ENCODE peak calls at places on chromosomes 16 and 17, in five cellular contexts. G, Y, P, F and C are unnamed samples.

GRCh38 chr16:72783716-72784320 is 264.1 kb downstream of the ZFHX3 start:
- DNase-seq in G (no peak), Y (no peak), P (no peak), F (peak; percentile 20), C (no peak)

GRCh38 chr16:87968541-87968940 is 17.3 kb downstream of the BANP start:
- DNase-seq in G (peak; percentile 69), Y (no peak), P (no peak), F (peak; percentile 47), C (no peak)

GRCh38 chr17:60902399-60902798 is 224.7 kb downstream of the BCAS3 start:
- DNase-seq in G (no peak), Y (no peak), P (no peak), F (no peak), C (no peak)

GRCh38 chr17:76007850-76008165 is 7.2 kb downstream of the CDK3 start:
- DNase-seq in G (no peak), Y (no peak), P (no peak), F (no peak), C (no peak)

GRCh38 chr17:64992325-64992802 is 64.2 kb downstream of the GNA13 start:
- DNase-seq in G (peak; percentile 71), Y (no peak), P (no peak), F (peak; percentile 26), C (no peak)

GRCh38 chr17:7348478-7349242 is 3.3 kb upstream of the KCTD11 start:
- DNase-seq in G (no peak), Y (no peak), P (no peak), F (peak; percentile 82), C (no peak)

GRCh38 chr17:81239714-81240555 is 817 bp downstream of the NDUFAF8 start:
- DNase-seq in G (peak; percentile 19), Y (no peak), P (no peak), F (peak; percentile 33), C (no peak)

GRCh38 chr17:28549274-28550132 is 2.9 kb downstream of the UNC119 start:
- DNase-seq in G (no peak), Y (no peak), P (no peak), F (no peak), C (peak; percentile 34)

GRCh38 chr16:66975302-66975893 is 13.0 kb upstream of the CES4A start:
- DNase-seq in G (no peak), Y (no peak), P (no peak), F (no peak), C (no peak)

GRCh38 chr17:43880420-43880991 is 26.8 kb downstream of the MPP2 start:
- DNase-seq in G (no peak), Y (no peak), P (no peak), F (peak; percentile 3), C (no peak)

GRCh38 chr17:172401-172800 is 9.0 kb downstream of the DOC2B start:
- DNase-seq in G (no peak), Y (no peak), P (no peak), F (no peak), C (no peak)

GRCh38 chr17:9021985-9022552 is 759 bp downstream of the NTN1 start:
- DNase-seq in G (no peak), Y (no peak), P (no peak), F (peak; percentile 31), C (no peak)

GRCh38 chr16:58814348-58814801 is 80.3 kb upstream of the GOT2 start:
- DNase-seq in G (peak; percentile 30), Y (peak; percentile 27), P (no peak), F (peak; percentile 42), C (no peak)

GRCh38 chr17:81207610-81208581 is 14.9 kb downstream of the CEP131 start:
- DNase-seq in G (no peak), Y (no peak), P (no peak), F (no peak), C (no peak)

GRCh38 chr16:64122177-64122576 is 999.7 kb downstream of the CDH11 start:
- DNase-seq in G (peak; percentile 35), Y (no peak), P (no peak), F (no peak), C (no peak)

GRCh38 chr16:28596840-28597691 is at the start of gene SULT1A2:
- DNase-seq in G (no peak), Y (no peak), P (no peak), F (no peak), C (peak; percentile 56)

GRCh38 chr17:49101054-49101534 is 31.5 kb upstream of the B4GALNT2 start:
- DNase-seq in G (peak; percentile 90), Y (no peak), P (no peak), F (no peak), C (no peak)

GRCh38 chr16:31382485-31383161 is 10.5 kb upstream of the ITGAD start:
- DNase-seq in G (peak; percentile 41), Y (no peak), P (no peak), F (peak; percentile 49), C (no peak)

GRCh38 chr17:7556627-7557026 is 1.9 kb upstream of the TNFSF13 start:
- DNase-seq in G (no peak), Y (no peak), P (no peak), F (no peak), C (no peak)

GRCh38 chr17:75927286-75927922 is 13.4 kb downstream of the FBF1 start:
- DNase-seq in G (no peak), Y (no peak), P (no peak), F (peak; percentile 13), C (no peak)

GRCh38 chr17:51000835-51001638 is 119.6 kb downstream of the SPAG9 start:
- DNase-seq in G (peak; percentile 75), Y (no peak), P (no peak), F (peak; percentile 77), C (no peak)

GRCh38 chr17:48816774-48817590 is at the start of gene TTLL6:
- DNase-seq in G (no peak), Y (peak; percentile 77), P (peak; percentile 49), F (peak; percentile 52), C (peak; percentile 93)

GRCh38 chr17:18235743-18236256 is 10.4 kb downstream of the LLGL1 start:
- DNase-seq in G (peak; percentile 91), Y (no peak), P (no peak), F (peak; percentile 35), C (peak; percentile 89)

GRCh38 chr17:75632428-75632827 is 806 bp upstream of the SMIM5 start:
- DNase-seq in G (no peak), Y (no peak), P (no peak), F (no peak), C (no peak)

GRCh38 chr17:34760931-34761500 is 181.6 kb downstream of the TMEM132E start:
- DNase-seq in G (no peak), Y (no peak), P (no peak), F (no peak), C (no peak)

GRCh38 chr17:79622201-79622601 is 11.3 kb upstream of the RBFOX3 start:
- DNase-seq in G (no peak), Y (peak; percentile 7), P (no peak), F (no peak), C (peak; percentile 79)

GRCh38 chr17:79621151-79621940 is 10.5 kb upstream of the RBFOX3 start:
- DNase-seq in G (no peak), Y (peak; percentile 5), P (no peak), F (no peak), C (peak; percentile 65)

GRCh38 chr17:79623786-79624657 is 13.2 kb upstream of the RBFOX3 start:
- DNase-seq in G (no peak), Y (peak; percentile 10), P (no peak), F (no peak), C (peak; percentile 59)

GRCh38 chr17:79624658-79625478 is 14.0 kb upstream of the RBFOX3 start:
- DNase-seq in G (no peak), Y (peak; percentile 9), P (no peak), F (no peak), C (peak; percentile 70)

DNA sequence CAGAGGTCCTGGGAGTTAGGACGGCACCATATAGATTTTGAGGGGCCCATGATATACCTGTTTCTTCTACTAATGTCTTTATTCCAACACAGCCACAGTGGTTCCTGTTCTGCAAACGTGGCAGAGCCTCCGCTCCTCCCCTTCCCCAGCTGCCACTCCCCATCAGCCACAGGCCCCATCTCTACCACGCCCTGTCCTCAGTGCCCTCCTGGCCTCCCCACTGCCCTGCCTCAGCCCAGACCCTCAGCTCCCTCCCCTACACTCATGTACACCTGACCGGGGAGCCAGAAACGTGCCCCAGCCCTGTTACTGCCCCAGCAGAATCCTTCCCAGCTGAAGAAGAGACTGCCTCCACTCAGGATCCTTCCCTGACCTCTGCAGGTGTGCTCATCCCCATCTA is 11.9 kb upstream of the RBFOX3 start:
- DNase-seq in G (no peak), Y (peak; percentile 2), P (no peak), F (no peak), C (peak; percentile 50)
- TF ChIP-seq CTCF in G (no peak), Y (no peak), P (no peak), F (no peak), C (no peak)

GRCh38 chr16:4378202-4378666 is 6.6 kb downstream of the VASN start:
- DNase-seq in G (no peak), Y (no peak), P (no peak), F (peak; percentile 86), C (no peak)
- TF ChIP-seq CTCF in G (no peak), Y (no peak), P (no peak), F (no peak), C (no peak)

GRCh38 chr16:13921328-13921727 is 1.4 kb downstream of the ERCC4 start:
- DNase-seq in G (no peak), Y (no peak), P (no peak), F (no peak), C (no peak)

GRCh38 chr16:13915033-13915635 is 4.8 kb upstream of the ERCC4 start:
- DNase-seq in G (no peak), Y (no peak), P (no peak), F (no peak), C (no peak)

GRCh38 chr16:13920510-13920818 is 510 bp downstream of the ERCC4 start:
- DNase-seq in G (no peak), Y (no peak), P (no peak), F (no peak), C (no peak)

GRCh38 chr16:13919683-13920509 is at the start of gene ERCC4:
- DNase-seq in G (peak; percentile 99), Y (peak; percentile 99), P (peak; percentile 99), F (peak; percentile 98), C (peak; percentile 99)

DNA sequence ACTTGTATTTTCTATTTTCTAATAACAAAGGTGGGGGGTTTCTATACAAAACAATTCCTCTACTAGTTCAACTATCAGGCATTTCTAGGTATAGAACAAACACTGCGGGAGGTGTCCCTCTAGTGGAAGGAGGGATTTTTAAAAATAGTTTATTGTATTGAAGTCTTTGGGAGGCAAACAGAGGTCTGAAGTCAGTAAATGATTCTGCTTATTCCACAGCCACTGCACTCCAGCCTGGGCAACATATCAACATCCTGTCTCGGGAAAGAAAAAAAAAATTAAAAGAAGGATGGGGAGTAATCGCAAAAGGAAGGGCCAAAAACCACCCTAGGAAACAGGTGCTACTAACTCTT is 648 bp upstream of the ERCC4 start:
- DNase-seq in G (peak; percentile 55), Y (no peak), P (no peak), F (peak; percentile 35), C (no peak)
- TF ChIP-seq CTCF in G (no peak), Y (no peak), P (no peak), F (peak; percentile 57), C (no peak)

GRCh38 chr17:56305017-56305416 is 151.7 kb downstream of the ANKFN1 start:
- DNase-seq in G (no peak), Y (no peak), P (no peak), F (no peak), C (no peak)
- TF ChIP-seq CTCF in G (peak; percentile 42), Y (no peak), P (no peak), F (no peak), C (no peak)